ENCODE peak calls at places on chromosomes 16 and 17, in six cellular contexts. I, K, W, N, O and R are unnamed samples.

GRCh38 chr17:48262982-48263586 is 155.5 kb downstream of the SNX11 start:
- DNase-seq in I (no peak), K (no peak), W (peak), N (peak), O (no peak), R (no peak)

GRCh38 chr17:56599566-56599965 is 6.1 kb downstream of the NOG start:
- DNase-seq in I (no peak), K (no peak), W (no peak), N (no peak), O (no peak), R (no peak)

GRCh38 chr17:7836596-7837374 is 2.8 kb downstream of the KDM6B start:
- DNase-seq in I (peak), K (peak), W (peak), N (peak), O (peak), R (peak)

GRCh38 chr17:60435244-60436170 is 13.2 kb downstream of the CHCT1 start:
- DNase-seq in I (no peak), K (peak), W (peak), N (peak), O (peak), R (peak)

GRCh38 chr16:23027386-23027785 is 121.9 kb downstream of the USP31 start:
- DNase-seq in I (no peak), K (no peak), W (no peak), N (no peak), O (no peak), R (no peak)

GRCh38 chr16:77469639-77470038 is 34.8 kb upstream of the ADAMTS18 start:
- DNase-seq in I (no peak), K (no peak), W (no peak), N (no peak), O (no peak), R (no peak)

GRCh38 chr17:17750881-17751280 is 69.6 kb downstream of the RAI1 start:
- DNase-seq in I (no peak), K (no peak), W (no peak), N (no peak), O (no peak), R (no peak)

GRCh38 chr16:30958164-30959083 is 870 bp downstream of the SETD1A start:
- DNase-seq in I (no peak), K (peak), W (no peak), N (peak), O (peak), R (no peak)

GRCh38 chr17:41278176-41278955 is 2.9 kb downstream of the KRTAP9-7 start:
- DNase-seq in I (no peak), K (peak), W (no peak), N (no peak), O (no peak), R (no peak)